ENCODE peak calls at places on chromosome 6, in four cellular contexts. S is putamen, C is progenitor cell of endocrine pancreas, H is immature natural killer cell. U is an unnamed sample.

GRCh38 chr6:11552390-11552789 is 14.8 kb downstream of the TMEM170B start:
- DNase-seq in H (no peak), C (no peak), S (no peak), U (no peak)

GRCh38 chr6:10690651-10691445 is 3.6 kb downstream of the C6orf52 start:
- DNase-seq in S (no peak), C (no peak), H (no peak), U (no peak)

GRCh38 chr6:124963416-124964083 is 1.3 kb downstream of the RNF217 start:
- DNase-seq in S (peak; percentile 7), H (no peak), C (no peak), U (no peak)

GRCh38 chr6:42453649-42454427 is 2.1 kb upstream of the TRERF1 start:
- DNase-seq in H (peak; percentile 7), S (no peak), C (peak; percentile 15), U (no peak)

GRCh38 chr6:104187616-104188015 is 672.1 kb downstream of the HACE1 start:
- DNase-seq in H (no peak), S (no peak), C (no peak), U (no peak)

GRCh38 chr6:34514593-34515472 is 41.3 kb downstream of the SPDEF start:
- DNase-seq in H (no peak), S (peak; percentile 73), C (no peak), U (no peak)

GRCh38 chr6:12637960-12638641 is 78.5 kb upstream of the PHACTR1 start:
- DNase-seq in H (no peak), C (peak; percentile 35), S (peak; percentile 41), U (peak; percentile 53)

GRCh38 chr6:137910424-137910834 is 43.4 kb downstream of the TNFAIP3 start:
- DNase-seq in C (no peak), S (no peak), H (no peak), U (no peak)

GRCh38 chr6:43476744-43477143 is 626 bp upstream of the TJAP1 start:
- DNase-seq in H (peak; percentile 3), C (no peak), S (no peak), U (no peak)

GRCh38 chr6:139534472-139535115 is 160.1 kb upstream of the CITED2 start:
- DNase-seq in H (peak; percentile 32), S (no peak), C (no peak), U (no peak)

GRCh38 chr6:144855812-144856531 is 570.8 kb downstream of the UTRN start:
- DNase-seq in S (no peak), H (no peak), C (no peak), U (no peak)

GRCh38 chr6:119978274-119978889 is 628.8 kb upstream of the MAN1A1 start:
- DNase-seq in H (no peak), S (no peak), C (no peak), U (peak; percentile 15)

GRCh38 chr6:19866199-19866872 is 29.2 kb downstream of the ID4 start:
- DNase-seq in S (no peak), H (no peak), C (no peak), U (no peak)

U was measured in RPMI8226.